ENCODE peak calls at places on chromosomes 6 and 20, in five cellular contexts. D is epithelial cell of prostate, H is endothelial cell, N is activated T-helper 1 cell treated with Interleukin-2 at 50 U/mL for 16 hours, Q is BE2C. B is an unnamed sample.

GRCh38 chr6:13992417-13993055 is 67.8 kb downstream of the RNF182 start:
- DNase-seq in D (peak; percentile 34), H (no peak), N (no peak), Q (no peak), B (no peak)

GRCh38 chr6:82363368-82364086 is at the start of gene TPBG:
- DNase-seq in D (no peak), H (peak; percentile 70), N (no peak), Q (peak; percentile 43), B (peak; percentile 79)

GRCh38 chr6:30317913-30318589 is 8.7 kb upstream of the TRIM39 start:
- DNase-seq in D (no peak), H (no peak), N (no peak), Q (no peak), B (no peak)

GRCh38 chr20:62459488-62459887 is 16.3 kb downstream of the GATA5 start:
- DNase-seq in D (no peak), H (no peak), N (no peak), Q (no peak), B (no peak)

GRCh38 chr20:43749734-43750294 is 23.0 kb upstream of the GTSF1L start:
- DNase-seq in D (no peak), H (peak; percentile 94), N (peak; percentile 64), Q (peak; percentile 89), B (peak; percentile 98)

GRCh38 chr20:2261105-2261504 is 34.7 kb upstream of the TGM3 start:
- DNase-seq in D (no peak), H (no peak), N (no peak), Q (no peak), B (no peak)

GRCh38 chr6:33431880-33432541 is 12.1 kb downstream of the SYNGAP1 start:
- DNase-seq in D (no peak), H (no peak), N (no peak), Q (no peak), B (no peak)

GRCh38 chr6:1701668-1702353 is 92.1 kb downstream of the FOXC1 start:
- DNase-seq in D (peak; percentile 41), H (no peak), N (no peak), Q (no peak), B (no peak)

GRCh38 chr6:88650029-88650619 is 313.3 kb downstream of the RNGTT start:
- DNase-seq in D (no peak), H (no peak), N (no peak), Q (no peak), B (no peak)

GRCh38 chr20:34564810-34565209 is 6.3 kb downstream of the MAP1LC3A start:
- DNase-seq in D (no peak), H (no peak), N (no peak), Q (no peak), B (no peak)

GRCh38 chr20:41475507-41475906 is 108.9 kb upstream of the EMILIN3 start:
- DNase-seq in D (no peak), H (no peak), N (no peak), Q (no peak), B (no peak)

GRCh38 chr20:4041748-4042411 is 26.5 kb upstream of the RNF24 start:
- DNase-seq in D (peak; percentile 97), H (no peak), N (no peak), Q (peak; percentile 41), B (peak; percentile 55)

GRCh38 chr6:75539136-75539535 is 45.5 kb upstream of the FILIP1 start:
- DNase-seq in D (no peak), H (no peak), N (no peak), Q (no peak), B (no peak)

GRCh38 chr6:145626857-145627256 is 108.5 kb downstream of the EPM2A start:
- DNase-seq in D (no peak), H (no peak), N (no peak), Q (no peak), B (no peak)

GRCh38 chr6:143589162-143589561 is 77.6 kb upstream of the FUCA2 start:
- DNase-seq in D (no peak), H (no peak), N (no peak), Q (no peak), B (no peak)

GRCh38 chr20:64216036-64216435 is 39.5 kb upstream of the PCMTD2 start:
- DNase-seq in D (no peak), H (no peak), N (no peak), Q (no peak), B (no peak)

GRCh38 chr6:149499066-149499465 is 14.3 kb upstream of the ZC3H12D start:
- DNase-seq in D (peak; percentile 33), H (no peak), N (no peak), Q (no peak), B (no peak)

GRCh38 chr20:53865905-53866786 is 204.2 kb downstream of the BCAS1 start:
- DNase-seq in D (peak; percentile 65), H (peak; percentile 14), N (no peak), Q (peak; percentile 59), B (no peak)

GRCh38 chr6:166172546-166172945 is 4.9 kb upstream of the TBXT start:
- DNase-seq in D (no peak), H (no peak), N (no peak), Q (no peak), B (no peak)

GRCh38 chr6:111628117-111628866 is 22.6 kb upstream of the TRAF3IP2 start:
- DNase-seq in D (no peak), H (no peak), N (no peak), Q (no peak), B (no peak)

GRCh38 chr20:19964289-19965263 is 52.6 kb upstream of the NAA20 start:
- DNase-seq in D (peak; percentile 57), H (no peak), N (no peak), Q (peak; percentile 21), B (no peak)

B was measured in iPS-NIHi11.